ENCODE peak calls at places on chromosomes 3 and 15, in six cellular contexts. K, P, D, U, G and Y are unnamed samples.

GRCh38 chr15:100704281-100705055 is 102.1 kb downstream of the ASB7 start:
- DNase-seq in P (peak; percentile 80), U (no peak), K (no peak), G (no peak), D (no peak), Y (no peak)

GRCh38 chr3:172709776-172710708 is 825 bp downstream of the NCEH1 start:
- DNase-seq in U (no peak), G (no peak), K (no peak), D (no peak), P (peak; percentile 56), Y (no peak)

GRCh38 chr3:148827585-148827984 is at the start of gene CPB1:
- DNase-seq in U (no peak), G (no peak), P (no peak), D (no peak), K (no peak), Y (no peak)

GRCh38 chr3:122977645-122978466 is 49.7 kb downstream of the SEMA5B start:
- DNase-seq in G (peak; percentile 73), K (peak; percentile 44), U (no peak), P (peak; percentile 46), D (peak; percentile 27), Y (peak; percentile 85)

GRCh38 chr3:7484636-7485035 is 623.7 kb downstream of the GRM7 start:
- DNase-seq in P (no peak), G (no peak), D (no peak), U (no peak), K (no peak), Y (no peak)

GRCh38 chr3:54625805-54626787 is 301.8 kb downstream of the LRTM1 start:
- DNase-seq in P (no peak), G (no peak), K (no peak), D (no peak), U (no peak), Y (no peak)

GRCh38 chr3:126360046-126360713 is 3.0 kb upstream of the KLF15 start:
- DNase-seq in U (no peak), D (no peak), K (no peak), G (no peak), P (no peak), Y (no peak)

GRCh38 chr15:81062937-81063336 is 62.2 kb downstream of the TLNRD1 start:
- DNase-seq in D (no peak), P (no peak), U (no peak), G (no peak), K (no peak), Y (no peak)

GRCh38 chr15:32775103-32775502 is 57.3 kb downstream of the GREM1 start:
- DNase-seq in G (no peak), K (no peak), P (no peak), U (no peak), D (no peak), Y (no peak)

GRCh38 chr3:149784064-149784704 is 8.2 kb downstream of the ANKUB1 start:
- DNase-seq in G (no peak), D (peak; percentile 16), U (no peak), K (no peak), P (peak; percentile 55), Y (no peak)

GRCh38 chr3:115709931-115710330 is 86.6 kb downstream of the GAP43 start:
- DNase-seq in U (no peak), D (no peak), G (no peak), P (no peak), K (no peak), Y (no peak)

GRCh38 chr3:58434990-58435389 is 1.4 kb upstream of the PDHB start:
- DNase-seq in D (peak; percentile 41), G (peak; percentile 6), K (no peak), P (peak; percentile 92), U (no peak), Y (no peak)

GRCh38 chr3:184234224-184234623 is 4.8 kb downstream of the VWA5B2 start:
- DNase-seq in K (no peak), P (peak; percentile 68), U (no peak), D (peak; percentile 38), G (peak; percentile 25), Y (no peak)

GRCh38 chr3:96748139-96748538 is 66.3 kb upstream of the EPHA6 start:
- DNase-seq in U (no peak), G (no peak), D (no peak), K (no peak), P (no peak), Y (no peak)

GRCh38 chr3:64685331-64685799 is 2.4 kb downstream of the ADAMTS9 start:
- DNase-seq in P (peak; percentile 50), K (no peak), G (no peak), U (peak; percentile 69), D (no peak), Y (no peak)

GRCh38 chr3:149274220-149274619 is 52.6 kb upstream of the CP start:
- DNase-seq in P (peak; percentile 10), K (no peak), U (no peak), G (no peak), D (no peak), Y (no peak)

GRCh38 chr3:163735394-163735793 is 1342.9 kb downstream of the SI start:
- DNase-seq in K (no peak), U (no peak), D (no peak), G (no peak), P (no peak), Y (no peak)

GRCh38 chr3:166190360-166190759 is 353.1 kb upstream of the BCHE start:
- DNase-seq in G (no peak), U (no peak), D (peak; percentile 70), P (no peak), K (no peak), Y (no peak)

GRCh38 chr3:8386221-8386620 is 115.4 kb upstream of the LMCD1 start:
- DNase-seq in U (no peak), P (peak; percentile 4), D (peak; percentile 7), K (no peak), G (no peak), Y (no peak)

GRCh38 chr15:58111718-58112104 is 26.5 kb upstream of the AQP9 start:
- DNase-seq in G (no peak), U (no peak), P (no peak), D (no peak), K (no peak), Y (no peak)

GRCh38 chr15:51783967-51784366 is 32.6 kb downstream of the TMOD2 start:
- DNase-seq in G (no peak), D (no peak), U (no peak), P (no peak), K (no peak), Y (no peak)

GRCh38 chr3:160141485-160142185 is 83.6 kb upstream of the C3orf80 start:
- DNase-seq in D (no peak), U (no peak), K (no peak), P (no peak), G (no peak), Y (no peak)

DNA sequence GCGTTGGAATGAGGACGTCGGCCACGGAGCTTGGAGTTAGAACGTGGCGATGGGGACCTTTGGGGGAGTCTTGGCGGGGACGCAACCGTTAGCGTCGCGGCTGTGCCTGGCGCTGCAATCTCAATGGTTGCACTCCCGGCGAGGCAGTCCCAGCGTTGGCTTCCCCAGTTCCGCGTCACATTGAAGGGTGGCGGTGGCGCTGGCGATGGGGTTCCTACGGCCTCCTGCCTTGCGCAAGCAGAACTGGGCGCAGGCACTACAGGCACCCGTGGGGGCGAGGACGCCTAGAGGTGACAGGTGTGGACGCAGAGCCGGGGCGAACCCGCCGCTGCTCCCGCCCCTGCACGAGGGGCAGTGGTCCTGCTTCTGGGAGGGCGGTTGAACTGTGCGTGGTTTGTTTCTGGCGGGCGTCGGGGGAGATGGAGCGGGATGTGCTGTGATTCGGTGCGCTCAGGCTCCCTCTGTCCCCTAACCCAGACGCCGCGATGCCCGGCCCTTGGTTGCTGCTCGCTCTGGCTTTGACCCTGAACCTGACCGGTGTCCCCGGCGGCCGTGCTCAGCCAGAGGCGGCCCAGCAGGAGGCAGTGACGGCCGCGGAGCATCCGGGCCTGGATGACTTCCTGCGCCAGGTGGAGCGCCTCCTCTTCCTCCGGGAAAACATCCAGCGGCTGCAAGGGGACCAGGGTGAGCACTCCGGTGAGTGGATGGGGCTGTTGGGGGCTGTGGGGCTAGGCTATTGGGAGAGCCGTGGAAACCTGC is 991 bp downstream of the TRH start:
- DNase-seq in U (no peak), P (no peak), K (peak; percentile 16), G (no peak), D (no peak), Y (no peak)
- TF ChIP-seq CTCF in U (no peak), P (no peak), K (no peak), G (peak; percentile 38), D (no peak), Y (no peak)

GRCh38 chr3:169954142-169954756 is 12.4 kb upstream of the SEC62 start:
- DNase-seq in D (no peak), U (no peak), G (no peak), K (no peak), P (no peak), Y (no peak)
- TF ChIP-seq CTCF in D (no peak), U (no peak), G (no peak), K (no peak), P (no peak), Y (no peak)

GRCh38 chr3:190117995-190118394 is 2.7 kb downstream of the P3H2 start:
- DNase-seq in U (no peak), K (no peak), G (no peak), P (peak; percentile 29), D (no peak), Y (no peak)

GRCh38 chr3:190119734-190120133 is 963 bp downstream of the P3H2 start:
- DNase-seq in P (no peak), D (no peak), G (no peak), U (no peak), K (no peak), Y (no peak)

GRCh38 chr3:190121061-190121765 is 516 bp upstream of the P3H2 start:
- DNase-seq in P (no peak), K (no peak), D (no peak), G (no peak), U (no peak), Y (no peak)

GRCh38 chr3:190122198-190122771 is 1.6 kb upstream of the P3H2 start:
- DNase-seq in P (no peak), K (no peak), U (no peak), D (no peak), G (no peak), Y (no peak)

GRCh38 chr3:190120161-190121060 is at the start of gene P3H2:
- DNase-seq in U (peak; percentile 84), D (peak; percentile 78), K (peak; percentile 68), G (peak; percentile 66), P (peak; percentile 89), Y (peak; percentile 96)
- TF ChIP-seq CTCF in U (peak; percentile 56), D (peak; percentile 62), K (peak; percentile 53), G (peak; percentile 63), P (peak; percentile 59), Y (peak; percentile 68)

GRCh38 chr3:170368921-170369320 is 11.4 kb downstream of the SKIL start:
- DNase-seq in K (no peak), P (no peak), U (no peak), D (no peak), G (no peak), Y (no peak)
- TF ChIP-seq CTCF in K (peak; percentile 61), P (peak; percentile 37), U (peak; percentile 62), D (peak; percentile 48), G (no peak), Y (peak; percentile 44)

DNA sequence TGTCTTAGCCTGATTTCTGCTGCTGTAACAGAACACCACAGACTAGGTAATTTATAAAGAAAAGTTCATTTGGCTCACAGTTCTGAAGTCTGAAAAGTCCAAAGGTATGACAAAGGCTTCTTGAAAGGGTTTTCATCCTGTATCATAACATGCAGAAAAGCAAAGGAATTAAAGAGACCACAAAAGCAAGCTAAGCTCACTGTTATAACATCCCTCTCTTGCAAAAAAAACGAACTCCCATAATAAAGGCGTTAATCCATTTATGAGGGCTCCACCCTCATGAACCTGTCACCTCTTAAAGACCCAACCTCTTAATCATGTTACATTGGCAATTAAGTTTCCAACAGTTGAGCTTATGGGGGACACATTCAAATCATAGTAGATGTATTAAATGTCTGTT is 197.9 kb downstream of the PLOD2 start:
- DNase-seq in U (no peak), K (no peak), G (no peak), D (no peak), P (no peak), Y (no peak)
- TF ChIP-seq CTCF in U (no peak), K (no peak), G (no peak), D (no peak), P (no peak), Y (no peak)

GRCh38 chr3:36124118-36124796 is 256.0 kb upstream of the STAC start:
- DNase-seq in K (peak; percentile 6), U (no peak), D (no peak), P (peak; percentile 69), G (peak; percentile 38), Y (no peak)
- TF ChIP-seq CTCF in K (peak; percentile 70), U (peak; percentile 71), D (peak; percentile 46), P (peak; percentile 94), G (peak; percentile 59), Y (peak; percentile 21)